ENCODE peak calls at places on chromosomes 16 and 17, in six cellular contexts. E, K, Q, C, W and U are unnamed samples.

GRCh38 chr17:35748323-35748960 is 4.6 kb downstream of the GAS2L2 start:
- DNase-seq in E (no peak), K (peak), Q (no peak), C (peak), W (no peak), U (no peak)

GRCh38 chr16:17194190-17194780 is 276.5 kb downstream of the XYLT1 start:
- DNase-seq in E (peak), K (peak), Q (peak), C (peak), W (peak), U (peak)

GRCh38 chr16:89072216-89073130 is 21.2 kb upstream of the ACSF3 start:
- DNase-seq in E (no peak), K (no peak), Q (peak), C (no peak), W (no peak), U (no peak)

GRCh38 chr16:67459858-67460144 is 21.2 kb downstream of the ATP6V0D1 start:
- DNase-seq in E (no peak), K (no peak), Q (no peak), C (no peak), W (no peak), U (no peak)

GRCh38 chr17:74730491-74731346 is 6.3 kb upstream of the RAB37 start:
- DNase-seq in E (peak), K (peak), Q (no peak), C (no peak), W (no peak), U (no peak)

GRCh38 chr17:73411330-73411747 is 99.5 kb upstream of the CDC42EP4 start:
- DNase-seq in E (no peak), K (no peak), Q (no peak), C (no peak), W (no peak), U (no peak)

GRCh38 chr17:82848022-82848592 is 8.3 kb upstream of the ZNF750 start:
- DNase-seq in E (no peak), K (peak), Q (no peak), C (no peak), W (no peak), U (no peak)

GRCh38 chr17:62704381-62704971 is 77.0 kb downstream of the MRC2 start:
- DNase-seq in E (no peak), K (peak), Q (no peak), C (peak), W (peak), U (no peak)

GRCh38 chr16:57635266-57636097 is 7.1 kb downstream of the ADGRG1 start:
- DNase-seq in E (no peak), K (no peak), Q (no peak), C (no peak), W (no peak), U (no peak)

GRCh38 chr17:1082579-1082978 is 85.7 kb downstream of the TIMM22 start:
- DNase-seq in E (no peak), K (no peak), Q (no peak), C (no peak), W (no peak), U (no peak)

GRCh38 chr16:29147710-29148425 is 163.0 kb downstream of the LAT start:
- DNase-seq in E (no peak), K (peak), Q (no peak), C (no peak), W (no peak), U (no peak)

GRCh38 chr17:82301916-82302497 is 15.4 kb downstream of the CD7 start:
- DNase-seq in E (peak), K (peak), Q (no peak), C (no peak), W (no peak), U (no peak)

GRCh38 chr17:15446036-15446435 is 21.4 kb downstream of the CDRT4 start:
- DNase-seq in E (no peak), K (no peak), Q (no peak), C (no peak), W (no peak), U (no peak)

GRCh38 chr17:55409030-55409800 is 12.4 kb downstream of the MMD start:
- DNase-seq in E (no peak), K (no peak), Q (no peak), C (no peak), W (no peak), U (no peak)

GRCh38 chr16:12618515-12618914 is 185.2 kb downstream of the CPPED1 start:
- DNase-seq in E (no peak), K (no peak), Q (no peak), C (no peak), W (no peak), U (no peak)

GRCh38 chr16:53974484-53975115 is 270.6 kb downstream of the FTO start:
- DNase-seq in E (no peak), K (no peak), Q (peak), C (no peak), W (no peak), U (no peak)

GRCh38 chr17:37743612-37743874 is 1.3 kb downstream of the HNF1B start:
- DNase-seq in E (no peak), K (peak), Q (no peak), C (no peak), W (no peak), U (no peak)

GRCh38 chr16:11001611-11002010 is 57.2 kb downstream of the CLEC16A start:
- DNase-seq in E (no peak), K (no peak), Q (no peak), C (no peak), W (no peak), U (no peak)

GRCh38 chr17:82810644-82811430 is 29.0 kb downstream of the ZNF750 start:
- DNase-seq in E (no peak), K (no peak), Q (no peak), C (no peak), W (no peak), U (no peak)

GRCh38 chr17:3750926-3751325 is 27.2 kb downstream of the HASPIN start:
- DNase-seq in E (peak), K (no peak), Q (no peak), C (no peak), W (no peak), U (no peak)

GRCh38 chr17:7912927-7913524 is 3.1 kb downstream of the RNF227 start:
- DNase-seq in E (no peak), K (no peak), Q (peak), C (peak), W (no peak), U (no peak)

GRCh38 chr17:61058066-61058465 is 341.6 kb upstream of the TBX2 start:
- DNase-seq in E (no peak), K (no peak), Q (no peak), C (peak), W (no peak), U (no peak)

GRCh38 chr16:84650062-84650991 is 2.0 kb downstream of the KLHL36 start:
- DNase-seq in E (no peak), K (no peak), Q (peak), C (no peak), W (no peak), U (no peak)

GRCh38 chr17:74212262-74212912 is 984 bp upstream of the TTYH2 start:
- DNase-seq in E (peak), K (no peak), Q (peak), C (no peak), W (no peak), U (no peak)

GRCh38 chr16:85928411-85928820 is 29.5 kb downstream of the IRF8 start:
- DNase-seq in E (no peak), K (no peak), Q (no peak), C (no peak), W (no peak), U (peak)

GRCh38 chr16:17635183-17635582 is 164.4 kb upstream of the XYLT1 start:
- DNase-seq in E (no peak), K (no peak), Q (no peak), C (no peak), W (no peak), U (no peak)

GRCh38 chr17:59533694-59534093 is 31.7 kb upstream of the DHX40 start:
- DNase-seq in E (no peak), K (no peak), Q (no peak), C (no peak), W (no peak), U (no peak)

GRCh38 chr16:25235991-25236390 is 19.2 kb downstream of the AQP8 start:
- DNase-seq in E (no peak), K (no peak), Q (no peak), C (no peak), W (no peak), U (peak)

GRCh38 chr17:56020369-56020768 is 132.9 kb upstream of the ANKFN1 start:
- DNase-seq in E (no peak), K (no peak), Q (no peak), C (no peak), W (no peak), U (no peak)